ENCODE peak calls at places on chromosome 14, in ten cellular contexts. One of them, this sample, is unnamed.

GRCh38 chr14:61184117-61184516 is 97.0 kb downstream of the TMEM30B start:
- DNase-seq in astrocyte: peak; percentile 95
- DNase-seq in mesenchymal stem cell: peak; percentile 75
- DNase-seq in endothelial cell of umbilical vein: peak; percentile 59
- DNase-seq in GM23338: no peak
- DNase-seq in HCT116: no peak
- DNase-seq in K562: no peak
- DNase-seq in MM.1S: no peak
- DNase-seq in IMR-90: peak; percentile 92
- DNase-seq in HepG2: no peak
- DNase-seq in this sample: no peak

GRCh38 chr14:29016050-29016900 is 249.7 kb downstream of the FOXG1 start:
- DNase-seq in endothelial cell of umbilical vein: peak; percentile 60
- DNase-seq in HepG2: peak; percentile 78
- DNase-seq in HCT116: no peak
- DNase-seq in IMR-90: peak; percentile 51
- DNase-seq in K562: peak; percentile 7
- DNase-seq in MM.1S: peak; percentile 22
- DNase-seq in GM23338: peak; percentile 86
- DNase-seq in mesenchymal stem cell: peak; percentile 16
- DNase-seq in astrocyte: peak; percentile 16
- DNase-seq in this sample: peak; percentile 66

GRCh38 chr14:70317969-70318634 is 41.4 kb downstream of the COX16 start:
- DNase-seq in K562: no peak
- DNase-seq in HCT116: peak; percentile 38
- DNase-seq in IMR-90: peak; percentile 61
- DNase-seq in endothelial cell of umbilical vein: peak; percentile 35
- DNase-seq in MM.1S: no peak
- DNase-seq in mesenchymal stem cell: peak; percentile 41
- DNase-seq in HepG2: peak; percentile 97
- DNase-seq in astrocyte: peak; percentile 38
- DNase-seq in GM23338: peak; percentile 82
- DNase-seq in this sample: peak; percentile 84

GRCh38 chr14:81559385-81559784 is 25.7 kb upstream of the SEL1L start:
- DNase-seq in HepG2: no peak
- DNase-seq in endothelial cell of umbilical vein: no peak
- DNase-seq in HCT116: no peak
- DNase-seq in GM23338: no peak
- DNase-seq in mesenchymal stem cell: no peak
- DNase-seq in astrocyte: no peak
- DNase-seq in IMR-90: no peak
- DNase-seq in K562: no peak
- DNase-seq in MM.1S: no peak
- DNase-seq in this sample: no peak

GRCh38 chr14:75724414-75725204 is 63.6 kb downstream of the TTLL5 start:
- DNase-seq in HepG2: no peak
- DNase-seq in astrocyte: no peak
- DNase-seq in K562: no peak
- DNase-seq in HCT116: no peak
- DNase-seq in MM.1S: no peak
- DNase-seq in GM23338: no peak
- DNase-seq in IMR-90: no peak
- DNase-seq in endothelial cell of umbilical vein: no peak
- DNase-seq in mesenchymal stem cell: no peak
- DNase-seq in this sample: no peak

GRCh38 chr14:105047283-105048016 is 17.8 kb downstream of the GPR132 start:
- DNase-seq in HCT116: no peak
- DNase-seq in endothelial cell of umbilical vein: no peak
- DNase-seq in K562: no peak
- DNase-seq in HepG2: no peak
- DNase-seq in astrocyte: no peak
- DNase-seq in mesenchymal stem cell: no peak
- DNase-seq in GM23338: no peak
- DNase-seq in MM.1S: no peak
- DNase-seq in IMR-90: no peak
- DNase-seq in this sample: no peak

GRCh38 chr14:95255487-95255886 is 64.2 kb downstream of the CLMN start:
- DNase-seq in astrocyte: peak; percentile 71
- DNase-seq in IMR-90: peak; percentile 1
- DNase-seq in HCT116: peak; percentile 38
- DNase-seq in K562: peak; percentile 22
- DNase-seq in mesenchymal stem cell: peak; percentile 65
- DNase-seq in endothelial cell of umbilical vein: peak; percentile 61
- DNase-seq in HepG2: no peak
- DNase-seq in GM23338: peak; percentile 83
- DNase-seq in MM.1S: peak; percentile 38
- DNase-seq in this sample: peak; percentile 78

GRCh38 chr14:36582011-36582873 is at the start of gene NKX2-8:
- DNase-seq in IMR-90: no peak
- DNase-seq in astrocyte: no peak
- DNase-seq in endothelial cell of umbilical vein: no peak
- DNase-seq in mesenchymal stem cell: no peak
- DNase-seq in MM.1S: no peak
- DNase-seq in K562: peak; percentile 28
- DNase-seq in HCT116: peak; percentile 21
- DNase-seq in GM23338: peak; percentile 70
- DNase-seq in HepG2: no peak
- DNase-seq in this sample: peak; percentile 60

GRCh38 chr14:55297611-55298323 is 26.5 kb downstream of the FBXO34 start:
- DNase-seq in MM.1S: peak; percentile 52
- DNase-seq in mesenchymal stem cell: no peak
- DNase-seq in HCT116: no peak
- DNase-seq in endothelial cell of umbilical vein: peak; percentile 60
- DNase-seq in astrocyte: no peak
- DNase-seq in IMR-90: no peak
- DNase-seq in K562: no peak
- DNase-seq in GM23338: peak; percentile 27
- DNase-seq in HepG2: peak; percentile 10
- DNase-seq in this sample: no peak

GRCh38 chr14:32374155-32374554 is 45.1 kb downstream of the AKAP6 start:
- DNase-seq in HepG2: no peak
- DNase-seq in GM23338: no peak
- DNase-seq in astrocyte: peak; percentile 84
- DNase-seq in K562: no peak
- DNase-seq in endothelial cell of umbilical vein: no peak
- DNase-seq in HCT116: no peak
- DNase-seq in IMR-90: no peak
- DNase-seq in MM.1S: no peak
- DNase-seq in mesenchymal stem cell: peak; percentile 33
- DNase-seq in this sample: no peak

GRCh38 chr14:75301666-75302325 is 23.2 kb downstream of the FOS start:
- DNase-seq in MM.1S: no peak
- DNase-seq in K562: peak; percentile 29
- DNase-seq in HepG2: no peak
- DNase-seq in GM23338: no peak
- DNase-seq in astrocyte: no peak
- DNase-seq in HCT116: no peak
- DNase-seq in mesenchymal stem cell: peak; percentile 76
- DNase-seq in endothelial cell of umbilical vein: peak; percentile 64
- DNase-seq in IMR-90: no peak
- DNase-seq in this sample: no peak

DNA sequence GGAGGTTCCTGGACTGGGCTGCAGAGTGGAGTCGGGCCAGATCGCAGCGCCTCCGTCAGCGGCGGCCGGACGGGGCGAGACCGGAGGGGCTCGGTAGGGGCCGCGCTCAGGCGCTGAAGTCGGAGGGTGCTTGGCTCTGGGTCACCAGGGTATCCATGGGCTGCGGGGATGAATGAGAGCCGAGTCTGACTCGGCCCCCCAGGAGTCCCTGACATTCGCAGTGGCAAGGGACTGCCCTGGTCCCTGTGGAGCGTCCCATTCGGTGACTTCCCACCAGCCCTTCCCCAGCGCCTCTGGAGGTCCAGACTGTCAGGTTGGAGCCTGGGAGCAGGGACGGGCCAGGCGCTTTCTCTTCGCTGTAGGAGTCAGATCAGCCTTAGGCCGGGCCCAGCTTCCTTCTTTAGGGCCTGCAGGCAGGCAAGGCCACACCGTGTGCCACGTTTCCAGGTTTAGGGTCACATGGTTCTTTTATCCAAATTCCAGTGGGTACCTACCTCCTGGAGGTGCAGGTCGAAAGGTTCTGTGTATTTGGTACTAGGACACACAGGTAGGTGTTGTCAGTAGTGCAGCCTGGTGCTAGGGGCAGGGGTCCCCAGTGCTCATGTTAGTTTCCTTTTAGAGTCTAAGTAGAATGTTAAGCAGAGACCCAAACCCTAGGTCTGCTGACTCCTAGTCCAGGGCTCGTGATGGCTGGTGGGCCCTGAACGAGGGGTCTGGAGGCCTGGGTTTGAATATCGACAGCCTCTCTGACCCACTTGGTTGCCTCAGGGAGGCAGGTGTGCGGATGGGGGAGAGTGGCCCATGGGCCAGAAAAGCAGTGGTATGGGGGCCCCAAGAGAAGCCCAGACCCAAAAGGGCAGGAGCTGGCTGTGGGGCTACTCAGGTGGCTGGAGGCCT is 1.2 kb upstream of the SLC25A29 start:
- DNase-seq in MM.1S: no peak
- DNase-seq in HepG2: no peak
- DNase-seq in IMR-90: peak; percentile 17
- DNase-seq in mesenchymal stem cell: peak; percentile 46
- DNase-seq in HCT116: no peak
- DNase-seq in GM23338: peak; percentile 66
- DNase-seq in astrocyte: no peak
- DNase-seq in endothelial cell of umbilical vein: peak; percentile 22
- DNase-seq in K562: peak; percentile 23
- DNase-seq in this sample: peak; percentile 62
- H2AFZ ChIP-seq in MM.1S: no peak overlapping the region
- H2AFZ ChIP-seq in HepG2: no peak overlapping the region
- H2AFZ ChIP-seq in IMR-90: peak overlapping the region; percentile 98
- H2AFZ ChIP-seq in mesenchymal stem cell: peak overlapping the region; percentile 16
- H2AFZ ChIP-seq in HCT116: no peak overlapping the region
- H2AFZ ChIP-seq in GM23338: peak overlapping the region; percentile 72
- H2AFZ ChIP-seq in astrocyte: peak overlapping the region; percentile 72
- H2AFZ ChIP-seq in endothelial cell of umbilical vein: peak overlapping the region; percentile 37
- H2AFZ ChIP-seq in K562: peak overlapping the region; percentile 87
- H2AFZ ChIP-seq in this sample: peak overlapping the region; percentile 60

GRCh38 chr14:65552724-65553123 is 140.2 kb downstream of the FUT8 start:
- DNase-seq in HepG2: no peak
- DNase-seq in GM23338: no peak
- DNase-seq in astrocyte: no peak
- DNase-seq in IMR-90: no peak
- DNase-seq in HCT116: no peak
- DNase-seq in mesenchymal stem cell: no peak
- DNase-seq in endothelial cell of umbilical vein: no peak
- DNase-seq in K562: no peak
- DNase-seq in MM.1S: no peak
- DNase-seq in this sample: no peak
- H3K27ac ChIP-seq in HepG2: no peak overlapping the region
- H3K27ac ChIP-seq in GM23338: no peak overlapping the region
- H3K27ac ChIP-seq in astrocyte: no peak overlapping the region
- H3K27ac ChIP-seq in IMR-90: no peak overlapping the region
- H3K27ac ChIP-seq in HCT116: no peak overlapping the region
- H3K27ac ChIP-seq in mesenchymal stem cell: no peak overlapping the region
- H3K27ac ChIP-seq in endothelial cell of umbilical vein: no peak overlapping the region
- H3K27ac ChIP-seq in K562: no peak overlapping the region
- H3K27ac ChIP-seq in MM.1S: no peak overlapping the region
- H3K27ac ChIP-seq in this sample: no peak overlapping the region

GRCh38 chr14:22428681-22429315 is 160.2 kb downstream of the DAD1 start:
- DNase-seq in GM23338: no peak
- DNase-seq in astrocyte: peak; percentile 62
- DNase-seq in MM.1S: no peak
- DNase-seq in HepG2: no peak
- DNase-seq in IMR-90: peak; percentile 22
- DNase-seq in HCT116: no peak
- DNase-seq in endothelial cell of umbilical vein: peak; percentile 78
- DNase-seq in K562: peak; percentile 12
- DNase-seq in mesenchymal stem cell: peak; percentile 63
- DNase-seq in this sample: no peak
- H3K4me3 ChIP-seq in GM23338: no peak overlapping the region
- H3K4me3 ChIP-seq in astrocyte: no peak overlapping the region
- H3K4me3 ChIP-seq in MM.1S: no peak overlapping the region
- H3K4me3 ChIP-seq in HepG2: no peak overlapping the region
- H3K4me3 ChIP-seq in IMR-90: no peak overlapping the region
- H3K4me3 ChIP-seq in HCT116: no peak overlapping the region
- H3K4me3 ChIP-seq in endothelial cell of umbilical vein: no peak overlapping the region
- H3K4me3 ChIP-seq in K562: no peak overlapping the region
- H3K4me3 ChIP-seq in mesenchymal stem cell: no peak overlapping the region
- H3K4me3 ChIP-seq in this sample: no peak overlapping the region

GRCh38 chr14:106489112-106489881 is 962.9 kb downstream of the TMEM121 start:
- DNase-seq in MM.1S: no peak
- DNase-seq in K562: no peak
- DNase-seq in HepG2: no peak
- DNase-seq in endothelial cell of umbilical vein: no peak
- DNase-seq in HCT116: no peak
- DNase-seq in mesenchymal stem cell: no peak
- DNase-seq in astrocyte: no peak
- DNase-seq in IMR-90: no peak
- DNase-seq in GM23338: no peak
- DNase-seq in this sample: no peak

GRCh38 chr14:106493962-106494823 is 967.8 kb downstream of the TMEM121 start:
- DNase-seq in mesenchymal stem cell: no peak
- DNase-seq in IMR-90: no peak
- DNase-seq in MM.1S: no peak
- DNase-seq in HCT116: no peak
- DNase-seq in astrocyte: no peak
- DNase-seq in endothelial cell of umbilical vein: no peak
- DNase-seq in HepG2: no peak
- DNase-seq in K562: no peak
- DNase-seq in GM23338: no peak
- DNase-seq in this sample: no peak

GRCh38 chr14:106488293-106488692 is 961.9 kb downstream of the TMEM121 start:
- DNase-seq in HCT116: no peak
- DNase-seq in HepG2: no peak
- DNase-seq in MM.1S: no peak
- DNase-seq in mesenchymal stem cell: no peak
- DNase-seq in astrocyte: no peak
- DNase-seq in IMR-90: no peak
- DNase-seq in endothelial cell of umbilical vein: no peak
- DNase-seq in K562: no peak
- DNase-seq in GM23338: no peak
- DNase-seq in this sample: no peak

GRCh38 chr14:106491851-106492250 is 965.5 kb downstream of the TMEM121 start:
- DNase-seq in HepG2: no peak
- DNase-seq in astrocyte: no peak
- DNase-seq in mesenchymal stem cell: no peak
- DNase-seq in K562: no peak
- DNase-seq in HCT116: no peak
- DNase-seq in endothelial cell of umbilical vein: no peak
- DNase-seq in IMR-90: no peak
- DNase-seq in MM.1S: peak; percentile 35
- DNase-seq in GM23338: peak; percentile 20
- DNase-seq in this sample: no peak

DNA sequence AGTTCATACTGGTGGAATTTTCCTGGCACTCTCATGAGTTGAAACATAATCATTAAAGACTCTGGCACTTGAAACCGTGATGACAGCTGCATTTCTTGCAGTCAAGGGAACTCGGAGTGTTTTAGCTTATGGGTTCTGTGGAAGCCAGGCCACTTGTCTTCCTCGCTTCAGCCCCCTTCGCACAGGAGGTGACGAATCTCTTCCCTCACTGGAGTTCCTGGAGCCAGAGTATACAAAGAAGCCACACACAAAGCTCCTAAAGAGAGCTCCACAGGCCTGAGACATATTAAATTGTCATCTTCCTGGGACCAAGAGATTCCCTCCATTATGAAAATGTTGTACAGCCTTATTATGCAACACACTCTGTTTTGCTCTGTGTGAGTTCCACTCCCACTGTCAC is 964.1 kb downstream of the TMEM121 start:
- DNase-seq in mesenchymal stem cell: no peak
- DNase-seq in K562: no peak
- DNase-seq in astrocyte: no peak
- DNase-seq in GM23338: no peak
- DNase-seq in IMR-90: no peak
- DNase-seq in MM.1S: no peak
- DNase-seq in endothelial cell of umbilical vein: no peak
- DNase-seq in HCT116: no peak
- DNase-seq in HepG2: no peak
- DNase-seq in this sample: no peak
- H2AFZ ChIP-seq in mesenchymal stem cell: no peak overlapping the region
- H2AFZ ChIP-seq in K562: no peak overlapping the region
- H2AFZ ChIP-seq in astrocyte: no peak overlapping the region
- H2AFZ ChIP-seq in GM23338: no peak overlapping the region
- H2AFZ ChIP-seq in IMR-90: no peak overlapping the region
- H2AFZ ChIP-seq in MM.1S: no peak overlapping the region
- H2AFZ ChIP-seq in endothelial cell of umbilical vein: no peak overlapping the region
- H2AFZ ChIP-seq in HCT116: no peak overlapping the region
- H2AFZ ChIP-seq in HepG2: no peak overlapping the region
- H2AFZ ChIP-seq in this sample: no peak overlapping the region

This sample was measured in neural progenitor cell.